ENCODE peak calls at places on chromosomes 13 and 19, in five cellular contexts. One of them, this sample, is unnamed.

GRCh38 chr13:28684257-28684656 is 25.3 kb downstream of the POMP start:
- DNase-seq in neuronal stem cell: peak; percentile 30
- DNase-seq in mesendoderm: peak; percentile 93
- DNase-seq in IMR-90: no peak
- DNase-seq in H1: peak; percentile 85
- DNase-seq in this sample: peak; percentile 97

GRCh38 chr19:10419646-10420443 is 493 bp upstream of the PDE4A start:
- DNase-seq in mesendoderm: peak; percentile 98
- DNase-seq in neuronal stem cell: peak; percentile 90
- DNase-seq in H1: peak; percentile 92
- DNase-seq in IMR-90: peak; percentile 61
- DNase-seq in this sample: peak; percentile 97

GRCh38 chr13:74067818-74068217 is 66.4 kb downstream of the KLF12 start:
- DNase-seq in IMR-90: peak; percentile 52
- DNase-seq in mesendoderm: no peak
- DNase-seq in neuronal stem cell: no peak
- DNase-seq in H1: no peak
- DNase-seq in this sample: no peak

GRCh38 chr19:7224205-7224833 is 69.9 kb downstream of the INSR start:
- DNase-seq in IMR-90: peak; percentile 30
- DNase-seq in mesendoderm: no peak
- DNase-seq in neuronal stem cell: no peak
- DNase-seq in H1: no peak
- DNase-seq in this sample: no peak

GRCh38 chr13:50161052-50161451 is 145.8 kb downstream of the KCNRG start:
- DNase-seq in IMR-90: peak; percentile 56
- DNase-seq in H1: no peak
- DNase-seq in neuronal stem cell: no peak
- DNase-seq in mesendoderm: no peak
- DNase-seq in this sample: no peak

GRCh38 chr13:75633285-75633684 is 2.8 kb upstream of the LMO7 start:
- DNase-seq in mesendoderm: no peak
- DNase-seq in IMR-90: peak; percentile 97
- DNase-seq in H1: no peak
- DNase-seq in neuronal stem cell: no peak
- DNase-seq in this sample: no peak

GRCh38 chr19:1469936-1470863 is 8.8 kb downstream of the C19orf25 start:
- DNase-seq in neuronal stem cell: peak; percentile 83
- DNase-seq in mesendoderm: peak; percentile 71
- DNase-seq in H1: peak; percentile 78
- DNase-seq in IMR-90: no peak
- DNase-seq in this sample: peak; percentile 79

GRCh38 chr19:19628499-19629134 is 597 bp upstream of the LPAR2 start:
- DNase-seq in IMR-90: peak; percentile 48
- DNase-seq in mesendoderm: peak; percentile 93
- DNase-seq in neuronal stem cell: peak; percentile 79
- DNase-seq in H1: peak; percentile 90
- DNase-seq in this sample: peak; percentile 95

GRCh38 chr13:106104281-106104901 is 431.1 kb downstream of the EFNB2 start:
- DNase-seq in IMR-90: peak; percentile 91
- DNase-seq in H1: no peak
- DNase-seq in mesendoderm: peak; percentile 65
- DNase-seq in neuronal stem cell: peak; percentile 42
- DNase-seq in this sample: no peak

GRCh38 chr19:35612224-35612558 is 344 bp upstream of the HAUS5 start:
- DNase-seq in H1: no peak
- DNase-seq in IMR-90: no peak
- DNase-seq in mesendoderm: no peak
- DNase-seq in neuronal stem cell: peak; percentile 9
- DNase-seq in this sample: no peak

GRCh38 chr19:29523568-29523967 is 2.2 kb upstream of the VSTM2B start:
- DNase-seq in neuronal stem cell: no peak
- DNase-seq in mesendoderm: no peak
- DNase-seq in IMR-90: no peak
- DNase-seq in H1: no peak
- DNase-seq in this sample: no peak

DNA sequence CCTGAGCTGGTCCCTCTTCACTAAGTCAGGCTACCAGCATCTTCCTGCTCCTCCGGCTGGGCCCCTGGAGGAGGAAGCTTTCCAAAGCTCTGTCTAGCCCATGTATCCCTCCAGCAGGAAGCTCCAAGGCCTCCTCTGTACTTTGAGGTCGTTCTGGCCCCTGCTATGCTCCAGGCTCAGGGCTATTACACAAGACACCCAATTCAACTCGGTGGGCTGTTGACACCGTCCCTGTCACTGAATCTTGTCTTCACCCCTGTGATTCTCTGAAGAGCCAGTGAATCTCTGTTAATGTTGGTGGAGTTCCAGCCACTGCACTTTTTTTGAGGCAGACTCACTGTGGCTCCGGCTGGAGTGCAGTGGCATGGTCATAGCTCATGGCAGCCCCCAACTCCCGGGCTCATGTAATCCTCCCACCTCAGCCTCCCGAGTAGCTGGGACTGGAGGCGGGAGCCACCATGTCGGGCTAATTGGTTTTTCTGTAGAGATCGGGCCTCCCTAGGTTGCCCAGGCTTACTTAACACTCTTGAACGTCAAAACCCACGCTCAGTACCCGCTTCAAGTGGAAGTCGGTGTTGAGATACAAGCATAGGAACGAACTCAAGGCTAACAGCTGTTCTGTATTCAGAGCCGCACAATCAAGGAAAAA is 512 bp upstream of the REX1BD start:
- DNase-seq in H1: no peak
- DNase-seq in IMR-90: no peak
- DNase-seq in neuronal stem cell: no peak
- DNase-seq in mesendoderm: no peak
- DNase-seq in this sample: peak; percentile 42
- H4K8ac ChIP-seq in H1: no peak overlapping the region
- H4K8ac ChIP-seq in IMR-90: peak overlapping the region; percentile 46
- H4K8ac ChIP-seq in neuronal stem cell: no peak overlapping the region
- H4K8ac ChIP-seq in mesendoderm: peak overlapping the region; percentile 31
- H4K8ac ChIP-seq in this sample: no peak overlapping the region

DNA sequence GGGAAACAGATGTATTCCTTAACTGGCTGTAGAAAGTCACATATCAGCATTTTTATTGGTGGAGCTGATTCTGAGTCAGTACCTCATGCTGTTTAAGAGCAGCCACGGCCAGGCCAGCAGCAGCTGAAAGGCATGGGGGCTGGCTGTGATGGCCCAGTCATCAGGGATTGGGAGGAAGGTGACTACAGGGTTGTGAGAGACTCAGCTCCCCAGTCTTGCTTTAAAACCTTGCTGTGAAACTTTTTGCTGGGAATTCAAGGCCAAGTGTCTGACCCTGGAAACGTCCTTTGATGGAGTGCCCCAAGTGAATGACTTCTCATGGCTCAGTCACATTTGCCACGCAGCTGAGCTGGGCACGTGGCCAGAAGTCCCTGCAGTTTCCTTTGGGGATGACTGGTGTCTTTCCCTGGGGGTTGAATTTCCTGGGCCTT is 39.1 kb upstream of the RNF113B start:
- DNase-seq in H1: no peak
- DNase-seq in IMR-90: peak; percentile 93
- DNase-seq in neuronal stem cell: no peak
- DNase-seq in mesendoderm: peak; percentile 38
- DNase-seq in this sample: no peak
- H4K8ac ChIP-seq in H1: no peak overlapping the region
- H4K8ac ChIP-seq in IMR-90: peak overlapping the region; percentile 12
- H4K8ac ChIP-seq in neuronal stem cell: no peak overlapping the region
- H4K8ac ChIP-seq in mesendoderm: no peak overlapping the region
- H4K8ac ChIP-seq in this sample: no peak overlapping the region

GRCh38 chr19:3607398-3608078 is 863 bp upstream of the TBXA2R start:
- DNase-seq in neuronal stem cell: no peak
- DNase-seq in IMR-90: no peak
- DNase-seq in mesendoderm: peak; percentile 87
- DNase-seq in H1: peak; percentile 77
- DNase-seq in this sample: peak; percentile 86

GRCh38 chr19:3606690-3607289 is at the start of gene TBXA2R:
- DNase-seq in neuronal stem cell: no peak
- DNase-seq in mesendoderm: peak; percentile 49
- DNase-seq in H1: peak; percentile 93
- DNase-seq in IMR-90: peak; percentile 43
- DNase-seq in this sample: peak; percentile 76

GRCh38 chr19:3609779-3610719 is 3.4 kb upstream of the TBXA2R start:
- DNase-seq in mesendoderm: no peak
- DNase-seq in neuronal stem cell: no peak
- DNase-seq in IMR-90: no peak
- DNase-seq in H1: no peak
- DNase-seq in this sample: no peak

GRCh38 chr19:3608079-3608641 is 1.5 kb upstream of the TBXA2R start:
- DNase-seq in neuronal stem cell: no peak
- DNase-seq in H1: no peak
- DNase-seq in mesendoderm: no peak
- DNase-seq in IMR-90: no peak
- DNase-seq in this sample: no peak

DNA sequence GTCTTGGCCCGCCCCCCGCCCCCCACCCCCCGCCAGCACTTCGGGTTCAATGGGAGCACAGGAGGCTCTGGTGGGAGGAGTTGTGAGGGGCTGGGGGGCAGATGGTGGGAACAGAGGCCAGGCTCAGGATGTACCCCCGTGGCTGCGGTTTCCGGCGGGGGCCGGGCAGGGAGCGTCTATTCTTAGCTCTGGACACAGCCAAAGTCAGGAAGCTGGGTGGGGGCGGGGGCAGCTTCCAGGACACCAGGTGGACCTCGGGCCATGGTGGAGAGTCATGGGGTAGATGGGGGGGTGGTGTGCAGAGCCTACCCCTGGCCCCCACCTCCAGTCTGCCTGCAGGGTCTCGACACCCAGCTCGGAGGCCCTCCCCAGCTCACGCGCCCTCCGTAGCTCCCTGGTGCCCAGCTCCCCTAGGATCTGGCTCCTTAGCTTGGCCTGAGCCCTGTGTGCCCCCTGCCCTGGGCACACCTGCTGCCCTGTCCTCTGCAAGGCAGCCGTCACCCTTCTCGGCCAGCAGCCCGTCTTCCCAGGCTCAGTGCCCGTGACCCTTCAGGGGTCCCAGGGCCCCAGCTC is 2.2 kb upstream of the TBXA2R start:
- DNase-seq in neuronal stem cell: no peak
- DNase-seq in mesendoderm: no peak
- DNase-seq in H1: no peak
- DNase-seq in IMR-90: no peak
- DNase-seq in this sample: no peak
- H4K8ac ChIP-seq in neuronal stem cell: no peak overlapping the region
- H4K8ac ChIP-seq in mesendoderm: no peak overlapping the region
- H4K8ac ChIP-seq in H1: no peak overlapping the region
- H4K8ac ChIP-seq in IMR-90: no peak overlapping the region
- H4K8ac ChIP-seq in this sample: no peak overlapping the region

GRCh38 chr19:48492925-48493717 is 18.5 kb downstream of the LMTK3 start:
- DNase-seq in neuronal stem cell: peak; percentile 95
- DNase-seq in mesendoderm: peak; percentile 99
- DNase-seq in IMR-90: peak; percentile 94
- DNase-seq in H1: peak; percentile 98
- DNase-seq in this sample: peak; percentile 99
- H4K8ac ChIP-seq in neuronal stem cell: no peak overlapping the region
- H4K8ac ChIP-seq in mesendoderm: no peak overlapping the region
- H4K8ac ChIP-seq in IMR-90: peak overlapping the region; percentile 92
- H4K8ac ChIP-seq in H1: peak overlapping the region; percentile 89
- H4K8ac ChIP-seq in this sample: no peak overlapping the region

DNA sequence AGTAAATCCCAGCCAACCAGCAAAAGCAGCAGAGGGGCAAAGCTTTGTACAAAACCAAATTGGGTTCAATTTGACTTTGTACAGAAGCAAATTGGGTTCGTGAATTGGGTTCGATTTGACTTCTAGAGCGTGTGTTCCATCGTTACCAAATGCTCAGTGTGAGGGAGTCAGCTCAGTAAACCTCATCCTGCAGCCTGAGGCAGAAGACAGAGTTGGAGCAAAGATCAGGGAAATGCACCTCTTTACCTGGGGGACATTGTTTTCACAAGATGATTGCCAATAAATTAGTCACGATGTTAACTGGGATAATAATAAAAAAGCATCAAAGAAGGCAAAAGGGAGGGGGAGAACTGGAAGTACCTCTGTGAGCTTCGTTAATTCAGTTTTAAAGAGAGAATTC is 1.5 kb downstream of the RAB20 start:
- DNase-seq in mesendoderm: no peak
- DNase-seq in H1: no peak
- DNase-seq in neuronal stem cell: no peak
- DNase-seq in IMR-90: no peak
- DNase-seq in this sample: no peak
- H4K8ac ChIP-seq in mesendoderm: no peak overlapping the region
- H4K8ac ChIP-seq in H1: no peak overlapping the region
- H4K8ac ChIP-seq in neuronal stem cell: no peak overlapping the region
- H4K8ac ChIP-seq in IMR-90: no peak overlapping the region
- H4K8ac ChIP-seq in this sample: no peak overlapping the region

DNA sequence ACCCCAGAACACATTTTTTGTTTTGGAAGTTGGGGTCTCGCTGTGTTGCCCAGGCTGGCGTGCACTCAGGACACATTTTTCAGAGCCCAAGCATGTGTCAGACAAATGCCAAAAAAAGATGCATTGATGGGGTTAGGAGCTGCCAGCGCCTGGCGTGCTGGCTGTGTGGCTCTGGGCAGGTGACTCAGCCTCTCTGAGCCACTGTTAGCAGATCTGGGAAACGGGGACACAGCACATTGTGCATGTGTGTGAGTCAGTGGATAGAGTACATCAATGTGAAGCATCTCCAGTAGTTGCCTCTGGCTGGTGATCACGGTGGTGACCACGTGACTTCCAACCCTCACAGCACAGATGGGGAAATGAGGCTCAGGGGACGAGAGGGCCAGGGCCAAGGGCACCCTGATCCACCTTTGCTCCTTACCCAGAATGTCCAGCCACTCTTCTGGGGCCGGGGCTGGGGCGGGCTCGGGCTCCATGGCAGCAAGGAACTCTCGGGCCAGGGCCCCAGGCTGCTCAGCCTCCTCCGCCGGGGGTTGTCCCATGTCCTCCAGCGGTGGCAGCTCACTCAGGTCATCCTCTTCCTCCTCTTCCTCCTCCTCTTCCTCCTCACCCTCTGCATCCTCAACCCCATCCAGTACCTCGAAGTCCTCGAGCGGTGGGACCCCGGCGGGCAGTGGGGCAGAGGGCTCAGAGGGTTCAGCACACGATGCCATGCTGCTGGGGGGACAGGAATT is 1.9 kb downstream of the FKBP8 start:
- DNase-seq in mesendoderm: no peak
- DNase-seq in H1: no peak
- DNase-seq in IMR-90: no peak
- DNase-seq in neuronal stem cell: no peak
- DNase-seq in this sample: no peak
- H4K8ac ChIP-seq in mesendoderm: no peak overlapping the region
- H4K8ac ChIP-seq in H1: peak overlapping the region; percentile 38
- H4K8ac ChIP-seq in IMR-90: no peak overlapping the region
- H4K8ac ChIP-seq in neuronal stem cell: no peak overlapping the region
- H4K8ac ChIP-seq in this sample: no peak overlapping the region

GRCh38 chr19:15108145-15108844 is 1.1 kb downstream of the SYDE1 start:
- DNase-seq in IMR-90: no peak
- DNase-seq in H1: no peak
- DNase-seq in mesendoderm: peak; percentile 65
- DNase-seq in neuronal stem cell: no peak
- DNase-seq in this sample: no peak
- H4K8ac ChIP-seq in IMR-90: peak overlapping the region; percentile 100
- H4K8ac ChIP-seq in H1: no peak overlapping the region
- H4K8ac ChIP-seq in mesendoderm: no peak overlapping the region
- H4K8ac ChIP-seq in neuronal stem cell: no peak overlapping the region
- H4K8ac ChIP-seq in this sample: no peak overlapping the region

GRCh38 chr19:2578391-2578826 is 102.5 kb downstream of the GADD45B start:
- DNase-seq in mesendoderm: peak; percentile 81
- DNase-seq in IMR-90: peak; percentile 49
- DNase-seq in H1: peak; percentile 66
- DNase-seq in neuronal stem cell: no peak
- DNase-seq in this sample: peak; percentile 55
- H4K8ac ChIP-seq in mesendoderm: peak overlapping the region; percentile 7
- H4K8ac ChIP-seq in IMR-90: peak overlapping the region; percentile 60
- H4K8ac ChIP-seq in H1: no peak overlapping the region
- H4K8ac ChIP-seq in neuronal stem cell: no peak overlapping the region
- H4K8ac ChIP-seq in this sample: no peak overlapping the region